ENCODE peak calls at places on chromosomes 13 and 19, in five cellular contexts. One of them, this sample, is unnamed. For H3K36me3 and H3K4me1, the result is how much of the 10 kb centered on the place peaks cover.

GRCh38 chr13:80871481-80871880 is 530.6 kb upstream of the SPRY2 start:
- DNase-seq in upper lobe of right lung: no peak
- DNase-seq in SJSA1: peak
- DNase-seq in CD8-positive, alpha-beta memory T cell: no peak
- DNase-seq in cardiac muscle cell: peak
- DNase-seq in this sample: no peak

GRCh38 chr19:55536951-55537740 is at the start of gene SBK2:
- DNase-seq in upper lobe of right lung: no peak
- DNase-seq in SJSA1: no peak
- DNase-seq in CD8-positive, alpha-beta memory T cell: no peak
- DNase-seq in cardiac muscle cell: no peak
- DNase-seq in this sample: no peak

GRCh38 chr13:99133230-99133629 is 67.4 kb upstream of the UBAC2 start:
- DNase-seq in CD8-positive, alpha-beta memory T cell: no peak
- DNase-seq in upper lobe of right lung: no peak
- DNase-seq in SJSA1: no peak
- DNase-seq in cardiac muscle cell: no peak
- DNase-seq in this sample: no peak

GRCh38 chr13:24618219-24618955 is 61.8 kb upstream of the ATP12A start:
- DNase-seq in SJSA1: peak
- DNase-seq in upper lobe of right lung: no peak
- DNase-seq in CD8-positive, alpha-beta memory T cell: peak
- DNase-seq in cardiac muscle cell: no peak
- DNase-seq in this sample: peak

GRCh38 chr13:20127263-20127562 is 33.6 kb downstream of the GJA3 start:
- DNase-seq in CD8-positive, alpha-beta memory T cell: no peak
- DNase-seq in upper lobe of right lung: no peak
- DNase-seq in cardiac muscle cell: peak
- DNase-seq in SJSA1: no peak
- DNase-seq in this sample: no peak

GRCh38 chr19:53876651-53877224 is 5.3 kb upstream of the PRKCG start:
- DNase-seq in SJSA1: no peak
- DNase-seq in upper lobe of right lung: no peak
- DNase-seq in CD8-positive, alpha-beta memory T cell: no peak
- DNase-seq in cardiac muscle cell: no peak
- DNase-seq in this sample: no peak

GRCh38 chr13:50187352-50188029 is 172.2 kb downstream of the KCNRG start:
- DNase-seq in upper lobe of right lung: no peak
- DNase-seq in cardiac muscle cell: no peak
- DNase-seq in CD8-positive, alpha-beta memory T cell: no peak
- DNase-seq in SJSA1: no peak
- DNase-seq in this sample: no peak

GRCh38 chr13:112940236-112940635 is 28.8 kb upstream of the MCF2L start:
- DNase-seq in SJSA1: no peak
- DNase-seq in upper lobe of right lung: no peak
- DNase-seq in CD8-positive, alpha-beta memory T cell: no peak
- DNase-seq in cardiac muscle cell: no peak
- DNase-seq in this sample: no peak

GRCh38 chr13:27667946-27668345 is 46.3 kb downstream of the POLR1D start:
- DNase-seq in SJSA1: no peak
- DNase-seq in cardiac muscle cell: peak
- DNase-seq in CD8-positive, alpha-beta memory T cell: no peak
- DNase-seq in upper lobe of right lung: no peak
- DNase-seq in this sample: no peak

GRCh38 chr13:98785968-98786367 is 33.5 kb upstream of the SLC15A1 start:
- DNase-seq in SJSA1: no peak
- DNase-seq in CD8-positive, alpha-beta memory T cell: no peak
- DNase-seq in upper lobe of right lung: no peak
- DNase-seq in cardiac muscle cell: no peak
- DNase-seq in this sample: no peak

GRCh38 chr13:51339952-51340732 is 651 bp downstream of the SERPINE3 start:
- DNase-seq in upper lobe of right lung: no peak
- DNase-seq in SJSA1: no peak
- DNase-seq in CD8-positive, alpha-beta memory T cell: no peak
- DNase-seq in cardiac muscle cell: no peak
- DNase-seq in this sample: no peak

GRCh38 chr19:55528030-55528801 is 8.7 kb downstream of the SBK2 start:
- DNase-seq in CD8-positive, alpha-beta memory T cell: no peak
- DNase-seq in cardiac muscle cell: peak
- DNase-seq in upper lobe of right lung: no peak
- DNase-seq in SJSA1: no peak
- DNase-seq in this sample: no peak

GRCh38 chr13:45194081-45194939 is 6.5 kb downstream of the KCTD4 start:
- DNase-seq in SJSA1: no peak
- DNase-seq in CD8-positive, alpha-beta memory T cell: no peak
- DNase-seq in cardiac muscle cell: peak
- DNase-seq in upper lobe of right lung: no peak
- DNase-seq in this sample: no peak

GRCh38 chr19:6572217-6572616 is 18.7 kb downstream of the CD70 start:
- DNase-seq in SJSA1: no peak
- DNase-seq in CD8-positive, alpha-beta memory T cell: no peak
- DNase-seq in cardiac muscle cell: no peak
- DNase-seq in upper lobe of right lung: no peak
- DNase-seq in this sample: no peak

GRCh38 chr19:33344210-33344609 is 29.3 kb upstream of the CEBPG start:
- DNase-seq in SJSA1: no peak
- DNase-seq in upper lobe of right lung: no peak
- DNase-seq in CD8-positive, alpha-beta memory T cell: no peak
- DNase-seq in cardiac muscle cell: peak
- DNase-seq in this sample: no peak

GRCh38 chr13:49307365-49307764 is 59.6 kb downstream of the CDADC1 start:
- DNase-seq in SJSA1: no peak
- DNase-seq in upper lobe of right lung: no peak
- DNase-seq in CD8-positive, alpha-beta memory T cell: no peak
- DNase-seq in cardiac muscle cell: no peak
- DNase-seq in this sample: no peak

GRCh38 chr13:82654851-82655517 is 1227.3 kb downstream of the SLITRK1 start:
- DNase-seq in SJSA1: no peak
- DNase-seq in upper lobe of right lung: peak
- DNase-seq in CD8-positive, alpha-beta memory T cell: no peak
- DNase-seq in cardiac muscle cell: peak
- DNase-seq in this sample: no peak

GRCh38 chr13:109951491-109951890 is 165.1 kb upstream of the IRS2 start:
- DNase-seq in CD8-positive, alpha-beta memory T cell: no peak
- DNase-seq in cardiac muscle cell: no peak
- DNase-seq in SJSA1: no peak
- DNase-seq in upper lobe of right lung: no peak
- DNase-seq in this sample: no peak

GRCh38 chr19:45402469-45403070 is 2.3 kb downstream of the PPP1R13L start:
- DNase-seq in upper lobe of right lung: peak
- DNase-seq in SJSA1: no peak
- DNase-seq in CD8-positive, alpha-beta memory T cell: no peak
- DNase-seq in cardiac muscle cell: peak
- DNase-seq in this sample: peak

GRCh38 chr13:111564657-111565056 is 244.2 kb downstream of the TEX29 start:
- DNase-seq in CD8-positive, alpha-beta memory T cell: no peak
- DNase-seq in upper lobe of right lung: peak
- DNase-seq in cardiac muscle cell: no peak
- DNase-seq in SJSA1: no peak
- DNase-seq in this sample: no peak

GRCh38 chr13:52130641-52131040 is 1.8 kb upstream of the NEK5 start:
- DNase-seq in upper lobe of right lung: no peak
- DNase-seq in cardiac muscle cell: no peak
- DNase-seq in CD8-positive, alpha-beta memory T cell: no peak
- DNase-seq in SJSA1: no peak
- DNase-seq in this sample: no peak

GRCh38 chr13:35979378-35979911 is 151.7 kb downstream of the DCLK1 start:
- DNase-seq in cardiac muscle cell: peak
- DNase-seq in SJSA1: peak
- DNase-seq in upper lobe of right lung: no peak
- DNase-seq in CD8-positive, alpha-beta memory T cell: no peak
- DNase-seq in this sample: no peak

GRCh38 chr19:33665776-33666175 is 44.0 kb downstream of the CHST8 start:
- DNase-seq in upper lobe of right lung: no peak
- DNase-seq in SJSA1: no peak
- DNase-seq in cardiac muscle cell: no peak
- DNase-seq in CD8-positive, alpha-beta memory T cell: no peak
- DNase-seq in this sample: no peak

GRCh38 chr13:44300895-44301638 is 72.6 kb upstream of the SERP2 start:
- DNase-seq in upper lobe of right lung: no peak
- DNase-seq in CD8-positive, alpha-beta memory T cell: no peak
- DNase-seq in SJSA1: peak
- DNase-seq in cardiac muscle cell: peak
- DNase-seq in this sample: no peak

GRCh38 chr19:4971816-4972495 is 3.0 kb downstream of the KDM4B start:
- DNase-seq in cardiac muscle cell: no peak
- DNase-seq in CD8-positive, alpha-beta memory T cell: no peak
- DNase-seq in upper lobe of right lung: no peak
- DNase-seq in SJSA1: no peak
- DNase-seq in this sample: no peak
- H3K27ac ChIP-seq in cardiac muscle cell: peak
- H3K27ac ChIP-seq in CD8-positive, alpha-beta memory T cell: no peak
- H3K27ac ChIP-seq in upper lobe of right lung: no peak
- H3K27ac ChIP-seq in SJSA1: no peak
- H3K27ac ChIP-seq in this sample: no peak

GRCh38 chr19:18910801-18911436 is 8.3 kb downstream of the COPE start:
- DNase-seq in CD8-positive, alpha-beta memory T cell: no peak
- DNase-seq in upper lobe of right lung: no peak
- DNase-seq in cardiac muscle cell: no peak
- DNase-seq in SJSA1: no peak
- DNase-seq in this sample: no peak

GRCh38 chr19:18910010-18910409 is 9.2 kb downstream of the COPE start:
- DNase-seq in cardiac muscle cell: no peak
- DNase-seq in SJSA1: no peak
- DNase-seq in CD8-positive, alpha-beta memory T cell: no peak
- DNase-seq in upper lobe of right lung: no peak
- DNase-seq in this sample: no peak

GRCh38 chr19:18915639-18916038 is 3.5 kb downstream of the COPE start:
- DNase-seq in CD8-positive, alpha-beta memory T cell: no peak
- DNase-seq in upper lobe of right lung: no peak
- DNase-seq in SJSA1: no peak
- DNase-seq in cardiac muscle cell: peak
- DNase-seq in this sample: no peak

GRCh38 chr19:18913466-18913865 is 5.7 kb downstream of the COPE start:
- DNase-seq in SJSA1: no peak
- DNase-seq in upper lobe of right lung: no peak
- DNase-seq in CD8-positive, alpha-beta memory T cell: no peak
- DNase-seq in cardiac muscle cell: no peak
- DNase-seq in this sample: no peak

GRCh38 chr19:18912933-18913332 is 6.3 kb downstream of the COPE start:
- DNase-seq in CD8-positive, alpha-beta memory T cell: no peak
- DNase-seq in upper lobe of right lung: no peak
- DNase-seq in cardiac muscle cell: no peak
- DNase-seq in SJSA1: no peak
- DNase-seq in this sample: no peak
- H3K36me3 ChIP-seq in CD8-positive, alpha-beta memory T cell: under half
- H3K36me3 ChIP-seq in upper lobe of right lung: half or more
- H3K36me3 ChIP-seq in cardiac muscle cell: under half
- H3K36me3 ChIP-seq in SJSA1: half or more
- H3K36me3 ChIP-seq in this sample: under half

GRCh38 chr13:97515643-97516042 is 81.7 kb downstream of the RAP2A start:
- DNase-seq in CD8-positive, alpha-beta memory T cell: no peak
- DNase-seq in upper lobe of right lung: no peak
- DNase-seq in cardiac muscle cell: no peak
- DNase-seq in SJSA1: no peak
- DNase-seq in this sample: no peak
- H3K4me1 ChIP-seq in CD8-positive, alpha-beta memory T cell: under half
- H3K4me1 ChIP-seq in upper lobe of right lung: under half
- H3K4me1 ChIP-seq in cardiac muscle cell: under half
- H3K4me1 ChIP-seq in SJSA1: under half
- H3K4me1 ChIP-seq in this sample: under half

GRCh38 chr19:47511128-47511517 is 3.7 kb downstream of the NAPA start:
- DNase-seq in upper lobe of right lung: no peak
- DNase-seq in CD8-positive, alpha-beta memory T cell: no peak
- DNase-seq in SJSA1: no peak
- DNase-seq in cardiac muscle cell: peak
- DNase-seq in this sample: no peak
- H3K27ac ChIP-seq in upper lobe of right lung: peak
- H3K27ac ChIP-seq in CD8-positive, alpha-beta memory T cell: no peak
- H3K27ac ChIP-seq in SJSA1: no peak
- H3K27ac ChIP-seq in cardiac muscle cell: no peak
- H3K27ac ChIP-seq in this sample: no peak

DNA sequence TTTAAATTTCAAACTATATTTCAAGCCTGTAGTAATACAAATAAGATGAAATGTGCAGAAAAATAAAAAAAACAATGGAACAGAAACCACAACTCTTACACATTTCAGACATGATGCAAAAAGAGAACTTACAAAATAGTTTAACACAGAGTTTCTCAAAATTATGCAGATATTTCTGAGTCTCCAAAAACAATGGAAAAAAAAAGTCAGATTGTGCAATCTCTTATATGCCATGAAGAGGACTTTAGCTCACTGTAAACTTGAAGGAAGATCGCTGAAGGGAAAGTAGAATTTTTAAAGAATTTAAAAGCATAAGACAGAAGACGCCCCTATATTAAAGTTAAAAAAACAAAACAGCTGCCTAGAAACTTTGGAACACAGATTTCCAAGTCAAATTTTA is 20.4 kb downstream of the ZNF708 start:
- DNase-seq in upper lobe of right lung: no peak
- DNase-seq in CD8-positive, alpha-beta memory T cell: no peak
- DNase-seq in SJSA1: no peak
- DNase-seq in cardiac muscle cell: peak
- DNase-seq in this sample: no peak
- H3K36me3 ChIP-seq in upper lobe of right lung: under half
- H3K36me3 ChIP-seq in CD8-positive, alpha-beta memory T cell: under half
- H3K36me3 ChIP-seq in SJSA1: under half
- H3K36me3 ChIP-seq in cardiac muscle cell: under half
- H3K36me3 ChIP-seq in this sample: under half

DNA sequence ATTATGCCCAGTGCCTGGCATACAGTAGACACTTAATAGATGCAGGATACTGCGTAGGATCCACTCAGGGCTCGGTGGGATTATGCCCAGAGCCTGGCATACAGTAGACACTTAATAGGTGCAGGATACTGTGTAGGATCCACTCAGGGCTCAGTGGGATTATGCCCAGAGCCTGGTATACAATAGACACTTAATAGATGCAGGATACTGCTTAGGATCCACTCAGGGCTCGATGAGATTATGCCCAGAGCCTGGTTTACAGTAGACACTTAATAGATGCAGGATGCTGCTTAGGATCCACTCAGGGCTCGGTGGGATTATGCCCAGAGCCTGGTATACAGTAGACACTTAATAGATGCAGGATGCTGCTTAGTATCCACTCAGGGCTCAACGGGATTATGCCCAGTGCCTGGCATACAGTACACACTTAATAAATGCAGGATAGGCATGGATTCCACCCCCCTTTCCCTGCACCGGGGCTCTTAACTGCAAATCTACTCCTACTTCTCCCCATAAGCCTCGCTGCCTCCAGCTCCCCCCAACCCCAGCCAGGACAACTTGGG is 24.9 kb downstream of the SMIM24 start:
- DNase-seq in CD8-positive, alpha-beta memory T cell: no peak
- DNase-seq in upper lobe of right lung: no peak
- DNase-seq in SJSA1: no peak
- DNase-seq in cardiac muscle cell: no peak
- DNase-seq in this sample: no peak
- H3K4me1 ChIP-seq in CD8-positive, alpha-beta memory T cell: under half
- H3K4me1 ChIP-seq in upper lobe of right lung: under half
- H3K4me1 ChIP-seq in SJSA1: under half
- H3K4me1 ChIP-seq in cardiac muscle cell: under half
- H3K4me1 ChIP-seq in this sample: under half

GRCh38 chr19:37719111-37719926 is at the start of gene ZNF607:
- DNase-seq in cardiac muscle cell: peak
- DNase-seq in CD8-positive, alpha-beta memory T cell: peak
- DNase-seq in SJSA1: no peak
- DNase-seq in upper lobe of right lung: peak
- DNase-seq in this sample: peak
- H3K27ac ChIP-seq in cardiac muscle cell: peak
- H3K27ac ChIP-seq in CD8-positive, alpha-beta memory T cell: peak
- H3K27ac ChIP-seq in SJSA1: no peak
- H3K27ac ChIP-seq in upper lobe of right lung: peak
- H3K27ac ChIP-seq in this sample: peak